ENCODE peak calls at places on chromosome 16, in eight cellular contexts. M, G, R, X, E, Z, U and A are unnamed samples.

GRCh38 chr16:86508947-86509758 is 1.2 kb upstream of the FOXF1 start:
- DNase-seq in M (peak), G (peak), R (peak), X (peak), E (peak), Z (peak), U (peak), A (peak)

GRCh38 chr16:55078153-55078552 is 147.5 kb downstream of the IRX5 start:
- DNase-seq in M (no peak), G (no peak), R (no peak), X (no peak), E (no peak), Z (no peak), U (no peak), A (no peak)

GRCh38 chr16:7350801-7351200 is 18.2 kb downstream of the RBFOX1 start:
- DNase-seq in M (no peak), G (no peak), R (no peak), X (no peak), E (no peak), Z (no peak), U (no peak), A (no peak)

GRCh38 chr16:76583466-76583865 is 306.3 kb downstream of the CNTNAP4 start:
- DNase-seq in M (no peak), G (peak), R (peak), X (no peak), E (no peak), Z (no peak), U (peak), A (no peak)

GRCh38 chr16:49000594-49000993 is 281.0 kb downstream of the CBLN1 start:
- DNase-seq in M (no peak), G (peak), R (no peak), X (peak), E (no peak), Z (no peak), U (no peak), A (no peak)

GRCh38 chr16:89365044-89365467 is 125.3 kb downstream of the ANKRD11 start:
- DNase-seq in M (no peak), G (peak), R (no peak), X (peak), E (no peak), Z (peak), U (no peak), A (peak)

GRCh38 chr16:78189121-78189520 is 89.7 kb downstream of the WWOX start:
- DNase-seq in M (no peak), G (no peak), R (no peak), X (no peak), E (no peak), Z (no peak), U (no peak), A (no peak)

GRCh38 chr16:4293822-4294457 is 21.1 kb upstream of the TFAP4 start:
- DNase-seq in M (peak), G (peak), R (peak), X (peak), E (peak), Z (peak), U (peak), A (peak)

GRCh38 chr16:15690296-15690695 is 40.3 kb downstream of the NDE1 start:
- DNase-seq in M (no peak), G (no peak), R (no peak), X (no peak), E (no peak), Z (peak), U (no peak), A (no peak)

GRCh38 chr16:27969574-27969973 is 93.9 kb downstream of the GSG1L start:
- DNase-seq in M (no peak), G (peak), R (no peak), X (peak), E (no peak), Z (peak), U (no peak), A (no peak)

GRCh38 chr16:79253100-79253631 is 347.4 kb downstream of the MAF start:
- DNase-seq in M (no peak), G (no peak), R (no peak), X (no peak), E (no peak), Z (no peak), U (no peak), A (no peak)

GRCh38 chr16:3690470-3690918 is 26.8 kb downstream of the TRAP1 start:
- DNase-seq in M (peak), G (peak), R (peak), X (peak), E (peak), Z (peak), U (peak), A (peak)

GRCh38 chr16:85902366-85903155 is 3.6 kb downstream of the IRF8 start:
- DNase-seq in M (no peak), G (no peak), R (no peak), X (no peak), E (no peak), Z (no peak), U (peak), A (peak)

GRCh38 chr16:82093901-82094300 is 58.8 kb downstream of the HSD17B2 start:
- DNase-seq in M (no peak), G (peak), R (no peak), X (peak), E (no peak), Z (no peak), U (no peak), A (no peak)

GRCh38 chr16:83552193-83552592 is 255.6 kb upstream of the HSBP1 start:
- DNase-seq in M (no peak), G (peak), R (no peak), X (peak), E (no peak), Z (peak), U (no peak), A (no peak)

GRCh38 chr16:90023078-90023447 is 3.8 kb upstream of the DBNDD1 start:
- DNase-seq in M (no peak), G (no peak), R (no peak), X (no peak), E (no peak), Z (peak), U (no peak), A (no peak)

GRCh38 chr16:3235856-3236669 is 1.1 kb upstream of the ZNF200 start:
- DNase-seq in M (peak), G (peak), R (peak), X (peak), E (peak), Z (no peak), U (peak), A (no peak)

GRCh38 chr16:89577055-89577759 is 1.6 kb downstream of the CPNE7 start:
- DNase-seq in M (no peak), G (no peak), R (no peak), X (no peak), E (no peak), Z (no peak), U (no peak), A (no peak)

GRCh38 chr16:84617068-84617630 is 729 bp downstream of the COTL1 start:
- DNase-seq in M (peak), G (peak), R (no peak), X (peak), E (no peak), Z (no peak), U (no peak), A (no peak)

GRCh38 chr16:67147437-67148140 is 3.2 kb downstream of the B3GNT9 start:
- DNase-seq in M (no peak), G (peak), R (no peak), X (peak), E (no peak), Z (no peak), U (no peak), A (no peak)

GRCh38 chr16:64534180-64534780 is 587.6 kb downstream of the CDH11 start:
- DNase-seq in M (no peak), G (no peak), R (no peak), X (no peak), E (no peak), Z (no peak), U (no peak), A (no peak)

GRCh38 chr16:83953796-83954576 is 946 bp downstream of the OSGIN1 start:
- DNase-seq in M (peak), G (peak), R (no peak), X (peak), E (peak), Z (peak), U (peak), A (peak)

GRCh38 chr16:68893710-68894705 is 50.7 kb downstream of the TANGO6 start:
- DNase-seq in M (no peak), G (peak), R (peak), X (no peak), E (peak), Z (peak), U (peak), A (no peak)

GRCh38 chr16:30369091-30369937 is 980 bp downstream of the TBC1D10B start:
- DNase-seq in M (peak), G (no peak), R (no peak), X (peak), E (no peak), Z (no peak), U (peak), A (no peak)

GRCh38 chr16:30372037-30372712 is 1.9 kb upstream of the TBC1D10B start:
- DNase-seq in M (no peak), G (no peak), R (no peak), X (no peak), E (no peak), Z (no peak), U (peak), A (no peak)

GRCh38 chr16:30371248-30371816 is 1.0 kb upstream of the TBC1D10B start:
- DNase-seq in M (no peak), G (no peak), R (no peak), X (no peak), E (no peak), Z (no peak), U (no peak), A (no peak)

GRCh38 chr16:30369938-30370443 is 303 bp downstream of the TBC1D10B start:
- DNase-seq in M (no peak), G (no peak), R (no peak), X (no peak), E (no peak), Z (peak), U (no peak), A (no peak)

GRCh38 chr16:30370444-30371247 is at the start of gene TBC1D10B:
- DNase-seq in M (peak), G (peak), R (peak), X (peak), E (peak), Z (peak), U (peak), A (peak)
- TF ChIP-seq CTCF in M (no peak), G (peak), R (peak), X (peak), E (no peak), Z (peak), U (peak), A (no peak)

GRCh38 chr16:52283018-52283417 is 263.9 kb downstream of the TOX3 start:
- DNase-seq in M (no peak), G (peak), R (no peak), X (peak), E (no peak), Z (peak), U (no peak), A (no peak)
- TF ChIP-seq CTCF in M (no peak), G (no peak), R (no peak), X (no peak), E (no peak), Z (no peak), U (no peak), A (no peak)

DNA sequence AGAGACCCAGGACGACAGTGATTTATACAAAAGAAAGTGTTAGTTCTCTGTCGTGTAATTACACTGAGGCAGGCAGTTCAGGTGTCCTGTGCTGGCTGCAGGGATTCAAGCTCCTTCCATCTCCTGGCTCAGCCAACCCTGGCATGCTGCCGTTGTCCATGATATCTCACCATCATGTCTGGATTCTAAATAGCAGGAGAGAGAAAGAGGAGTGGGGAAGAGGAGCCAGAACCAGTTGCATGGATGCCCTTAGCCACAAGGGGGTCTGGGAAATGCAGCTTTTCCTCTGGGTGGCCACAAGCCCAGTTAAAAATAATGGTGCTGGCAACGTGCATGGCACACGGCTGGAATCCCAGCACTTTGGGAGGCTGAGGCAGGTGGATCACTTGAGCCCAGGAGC is 9.7 kb downstream of the C16orf54 start:
- DNase-seq in M (no peak), G (no peak), R (no peak), X (no peak), E (peak), Z (no peak), U (no peak), A (no peak)
- TF ChIP-seq CTCF in M (no peak), G (peak), R (no peak), X (no peak), E (no peak), Z (no peak), U (peak), A (no peak)

GRCh38 chr16:12160249-12160648 is 183.7 kb downstream of the SNX29 start:
- DNase-seq in M (no peak), G (no peak), R (no peak), X (no peak), E (no peak), Z (peak), U (no peak), A (no peak)

GRCh38 chr16:12159672-12160071 is 183.1 kb downstream of the SNX29 start:
- DNase-seq in M (no peak), G (no peak), R (no peak), X (no peak), E (no peak), Z (no peak), U (no peak), A (no peak)

GRCh38 chr16:12157510-12158093 is 181.1 kb downstream of the SNX29 start:
- DNase-seq in M (peak), G (no peak), R (no peak), X (no peak), E (no peak), Z (peak), U (no peak), A (no peak)

GRCh38 chr16:12159028-12159427 is 182.5 kb downstream of the SNX29 start:
- DNase-seq in M (no peak), G (no peak), R (no peak), X (no peak), E (no peak), Z (no peak), U (no peak), A (no peak)

DNA sequence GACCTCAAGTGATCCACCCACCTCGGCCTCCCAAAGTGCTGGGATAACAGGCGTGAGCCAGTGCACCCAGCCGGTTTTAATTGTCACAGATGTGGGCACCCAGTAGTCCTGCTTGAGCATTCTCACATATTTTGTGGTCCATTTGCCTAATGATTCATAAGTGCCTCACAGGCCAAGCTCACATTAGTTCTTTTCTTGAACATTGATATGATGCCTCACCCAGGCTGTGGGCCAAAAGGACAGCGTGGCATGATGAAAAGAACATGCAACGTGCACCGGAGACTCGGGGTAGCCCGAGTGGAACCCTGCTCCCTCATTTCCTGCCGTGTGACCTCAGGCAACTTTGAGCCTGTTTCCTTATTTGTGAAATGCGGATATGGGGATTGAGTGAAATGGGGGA is 181.9 kb downstream of the SNX29 start:
- DNase-seq in M (no peak), G (peak), R (no peak), X (peak), E (no peak), Z (peak), U (no peak), A (no peak)
- TF ChIP-seq CTCF in M (no peak), G (no peak), R (no peak), X (no peak), E (no peak), Z (no peak), U (no peak), A (no peak)